ENCODE peak calls at places on chromosomes 13 and 19, in four cellular contexts. B, S, A and W are unnamed samples.

GRCh38 chr13:21138561-21138960 is 37.8 kb downstream of the SKA3 start:
- DNase-seq in B (no peak), S (no peak), A (no peak), W (no peak)

GRCh38 chr19:11570039-11570462 is 7.4 kb downstream of the ACP5 start:
- DNase-seq in B (no peak), S (no peak), A (no peak), W (peak)

GRCh38 chr19:3458595-3459284 is 21.6 kb downstream of the SMIM24 start:
- DNase-seq in B (no peak), S (peak), A (peak), W (no peak)

GRCh38 chr13:59450218-59450617 is 713.5 kb downstream of the DIAPH3 start:
- DNase-seq in B (no peak), S (no peak), A (no peak), W (no peak)

GRCh38 chr13:79225487-79226232 is 180.4 kb downstream of the RBM26 start:
- DNase-seq in B (no peak), S (no peak), A (no peak), W (no peak)

GRCh38 chr13:109575821-109576220 is 210.6 kb downstream of the IRS2 start:
- DNase-seq in B (no peak), S (no peak), A (no peak), W (no peak)

GRCh38 chr19:591099-591958 is 1.6 kb downstream of the HCN2 start:
- DNase-seq in B (no peak), S (no peak), A (no peak), W (no peak)

GRCh38 chr13:73194310-73194709 is 135.5 kb downstream of the KLF5 start:
- DNase-seq in B (no peak), S (no peak), A (no peak), W (no peak)

GRCh38 chr13:19596960-19597361 is 35.6 kb upstream of the TPTE2 start:
- DNase-seq in B (no peak), S (peak), A (no peak), W (no peak)

GRCh38 chr13:45179428-45179827 is 21.4 kb downstream of the KCTD4 start:
- DNase-seq in B (no peak), S (peak), A (no peak), W (no peak)

GRCh38 chr13:60152904-60153303 is 10.8 kb downstream of the DIAPH3 start:
- DNase-seq in B (no peak), S (no peak), A (no peak), W (no peak)